ENCODE peak calls at places on chromosomes 16 and 17, in five cellular contexts. G is HCEC 1CT; I is CD4-positive, alpha-beta memory T cell; Y is T-helper 2 cell; E is stimulated activated CD4-positive, alpha-beta T cell treated with anti-CD3 and anti-CD28 coated beads, Interleukin-15, amount 100 ng/mL, for 24 hours. N is an unnamed sample.

GRCh38 chr17:75182569-75183436 is at the start of gene SUMO2:
- DNase-seq in G (peak), I (peak), Y (peak), E (peak), N (peak)

GRCh38 chr17:78828470-78829185 is 12.0 kb downstream of the USP36 start:
- DNase-seq in G (peak), I (peak), Y (no peak), E (peak), N (no peak)

GRCh38 chr16:83928341-83929055 is 24.5 kb upstream of the OSGIN1 start:
- DNase-seq in G (peak), I (no peak), Y (no peak), E (no peak), N (no peak)

GRCh38 chr16:17295948-17296347 is 174.8 kb downstream of the XYLT1 start:
- DNase-seq in G (no peak), I (no peak), Y (no peak), E (no peak), N (no peak)

GRCh38 chr17:45355087-45355486 is 38.3 kb upstream of the MAP3K14 start:
- DNase-seq in G (no peak), I (no peak), Y (no peak), E (no peak), N (no peak)

GRCh38 chr16:49760815-49761214 is 95.1 kb downstream of the ZNF423 start:
- DNase-seq in G (no peak), I (no peak), Y (no peak), E (no peak), N (no peak)

GRCh38 chr16:85419503-85420408 is 193.4 kb upstream of the GSE1 start:
- DNase-seq in G (no peak), I (no peak), Y (no peak), E (no peak), N (no peak)

GRCh38 chr17:74736423-74737298 is at the start of gene RAB37:
- DNase-seq in G (no peak), I (peak), Y (peak), E (peak), N (peak)

GRCh38 chr17:63842173-63842539 is 329 bp downstream of the SMARCD2 start:
- DNase-seq in G (no peak), I (peak), Y (no peak), E (no peak), N (no peak)

GRCh38 chr16:67415872-67416793 is at the start of gene ZDHHC1:
- DNase-seq in G (peak), I (no peak), Y (no peak), E (peak), N (peak)

GRCh38 chr17:50102164-50102991 is 7.2 kb downstream of the PDK2 start:
- DNase-seq in G (no peak), I (no peak), Y (no peak), E (no peak), N (no peak)

GRCh38 chr16:23324727-23325126 is 22.6 kb downstream of the SCNN1B start:
- DNase-seq in G (no peak), I (no peak), Y (no peak), E (no peak), N (no peak)

GRCh38 chr17:43334744-43335400 is 63.9 kb upstream of the ARL4D start:
- DNase-seq in G (no peak), I (no peak), Y (no peak), E (no peak), N (no peak)

GRCh38 chr16:86083382-86084002 is 184.5 kb downstream of the IRF8 start:
- DNase-seq in G (no peak), I (no peak), Y (no peak), E (no peak), N (no peak)

GRCh38 chr17:73257516-73257915 is 4.2 kb downstream of the CPSF4L start:
- DNase-seq in G (no peak), I (no peak), Y (no peak), E (no peak), N (no peak)

GRCh38 chr17:47254403-47254943 is 846 bp downstream of the ITGB3 start:
- DNase-seq in G (no peak), I (no peak), Y (no peak), E (peak), N (no peak)

N was measured in GM13976.